ENCODE peak calls at places on chromosomes 1 and 21, in six cellular contexts. V is GM12878, N is K562, E is HL-60, K is H1, X is HepG2. C is an unnamed sample.

GRCh38 chr1:210937846-210938245 is 196.1 kb downstream of the KCNH1 start:
- DNase-seq in V (no peak), N (no peak), K (no peak), E (no peak), X (no peak), C (no peak)

GRCh38 chr1:78055565-78056132 is 9.9 kb downstream of the GIPC2 start:
- DNase-seq in E (no peak), X (no peak), V (no peak), K (no peak), N (no peak), C (no peak)

GRCh38 chr21:42364304-42364865 is 1.9 kb downstream of the TFF1 start:
- DNase-seq in E (no peak), X (no peak), V (no peak), K (no peak), N (no peak), C (no peak)

GRCh38 chr1:55673416-55673815 is 458.3 kb upstream of the USP24 start:
- DNase-seq in X (no peak), V (no peak), K (no peak), N (no peak), E (no peak), C (no peak)

GRCh38 chr1:44030606-44031050 is 634 bp downstream of the SLC6A9 start:
- DNase-seq in X (peak; percentile 34), E (peak; percentile 34), K (no peak), V (no peak), N (peak; percentile 71), C (peak; percentile 88)

GRCh38 chr1:180567664-180568063 is 8.9 kb downstream of the OVAAL start:
- DNase-seq in K (no peak), V (no peak), X (peak; percentile 13), E (no peak), N (no peak), C (no peak)

GRCh38 chr1:96968582-96969378 is 247.2 kb downstream of the PTBP2 start:
- DNase-seq in K (no peak), E (no peak), N (no peak), V (no peak), X (no peak), C (no peak)

GRCh38 chr1:52127181-52128175 is 14.4 kb upstream of the ZFYVE9 start:
- DNase-seq in V (no peak), X (peak; percentile 62), N (no peak), K (no peak), E (no peak), C (peak; percentile 62)

GRCh38 chr1:94863919-94864318 is 43.8 kb downstream of the SLC44A3 start:
- DNase-seq in V (no peak), E (no peak), K (no peak), X (peak; percentile 56), N (no peak), C (no peak)

GRCh38 chr1:47059376-47059775 is 7.7 kb upstream of the CYP4Z1 start:
- DNase-seq in K (no peak), E (no peak), X (no peak), V (no peak), N (no peak), C (no peak)

GRCh38 chr1:87024936-87025537 is 110.6 kb downstream of the HS2ST1 start:
- DNase-seq in N (peak; percentile 29), K (no peak), E (no peak), X (peak; percentile 58), V (no peak), C (peak; percentile 34)

GRCh38 chr1:67863637-67864036 is 30.4 kb upstream of the GNG12 start:
- DNase-seq in X (no peak), V (no peak), E (no peak), N (no peak), K (no peak), C (no peak)

GRCh38 chr1:199102239-199102638 is 463.4 kb downstream of the PTPRC start:
- DNase-seq in V (peak; percentile 34), X (no peak), E (no peak), N (no peak), K (no peak), C (no peak)

GRCh38 chr1:229238674-229239415 is 32.1 kb upstream of the RAB4A start:
- DNase-seq in N (no peak), K (peak; percentile 45), E (no peak), X (no peak), V (no peak), C (no peak)

GRCh38 chr1:224509881-224510280 is 75.3 kb upstream of the WDR26 start:
- DNase-seq in K (no peak), V (no peak), X (no peak), E (peak; percentile 37), N (no peak), C (no peak)

GRCh38 chr1:67404212-67404620 is 26.0 kb downstream of the SERBP1 start:
- DNase-seq in V (no peak), X (no peak), E (no peak), K (no peak), N (no peak), C (no peak)

GRCh38 chr21:14566889-14567288 is 20.8 kb upstream of the SAMSN1 start:
- DNase-seq in K (no peak), V (no peak), X (no peak), E (no peak), N (no peak), C (no peak)

GRCh38 chr1:44405804-44406743 is 1.0 kb downstream of the RNF220 start:
- DNase-seq in V (no peak), X (peak; percentile 10), K (peak; percentile 77), N (no peak), E (no peak), C (peak; percentile 56)

GRCh38 chr1:71033136-71033535 is 14.5 kb downstream of the PTGER3 start:
- DNase-seq in V (no peak), E (no peak), X (no peak), N (no peak), K (no peak), C (no peak)

GRCh38 chr1:224510880-224511645 is 76.5 kb upstream of the WDR26 start:
- DNase-seq in X (no peak), E (no peak), K (no peak), V (no peak), N (no peak), C (no peak)

GRCh38 chr21:32732544-32732943 is 4.7 kb upstream of the SYNJ1 start:
- DNase-seq in E (no peak), V (no peak), X (no peak), K (no peak), N (no peak), C (no peak)

GRCh38 chr1:163168053-163168452 is 34.7 kb downstream of the RGS5 start:
- DNase-seq in V (no peak), E (no peak), X (no peak), K (no peak), N (no peak), C (no peak)

GRCh38 chr1:19153169-19153568 is 56.9 kb downstream of the UBR4 start:
- DNase-seq in E (no peak), X (no peak), N (no peak), K (no peak), V (no peak), C (no peak)

GRCh38 chr1:45452503-45452902 is 38.5 kb downstream of the TESK2 start:
- DNase-seq in V (no peak), E (no peak), K (no peak), N (no peak), X (no peak), C (no peak)

GRCh38 chr1:43314233-43314632 is 13.5 kb downstream of the TIE1 start:
- DNase-seq in E (no peak), N (no peak), K (no peak), V (no peak), X (no peak), C (no peak)

GRCh38 chr1:244796719-244797406 is 38.6 kb upstream of the COX20 start:
- DNase-seq in N (peak; percentile 62), V (no peak), K (peak; percentile 77), E (peak; percentile 20), X (peak; percentile 51), C (peak; percentile 69)

GRCh38 chr1:119279441-119280415 is 88.9 kb upstream of the HAO2 start:
- DNase-seq in K (no peak), V (no peak), X (peak; percentile 29), N (no peak), E (no peak), C (peak; percentile 5)

GRCh38 chr1:47984175-47984789 is 12.9 kb downstream of the TRABD2B start:
- DNase-seq in X (no peak), N (no peak), V (no peak), K (peak; percentile 81), E (no peak), C (no peak)

GRCh38 chr1:214280386-214281029 is 451 bp upstream of the SMYD2 start:
- DNase-seq in E (peak; percentile 10), X (peak; percentile 55), K (peak; percentile 67), N (no peak), V (no peak), C (peak; percentile 52)

GRCh38 chr21:26154776-26155175 is 15.8 kb downstream of the APP start:
- DNase-seq in V (no peak), K (no peak), N (no peak), X (no peak), E (no peak), C (no peak)

GRCh38 chr1:228016653-228017355 is 10.0 kb downstream of the WNT3A start:
- DNase-seq in E (no peak), N (no peak), X (no peak), K (no peak), V (no peak), C (no peak)

DNA sequence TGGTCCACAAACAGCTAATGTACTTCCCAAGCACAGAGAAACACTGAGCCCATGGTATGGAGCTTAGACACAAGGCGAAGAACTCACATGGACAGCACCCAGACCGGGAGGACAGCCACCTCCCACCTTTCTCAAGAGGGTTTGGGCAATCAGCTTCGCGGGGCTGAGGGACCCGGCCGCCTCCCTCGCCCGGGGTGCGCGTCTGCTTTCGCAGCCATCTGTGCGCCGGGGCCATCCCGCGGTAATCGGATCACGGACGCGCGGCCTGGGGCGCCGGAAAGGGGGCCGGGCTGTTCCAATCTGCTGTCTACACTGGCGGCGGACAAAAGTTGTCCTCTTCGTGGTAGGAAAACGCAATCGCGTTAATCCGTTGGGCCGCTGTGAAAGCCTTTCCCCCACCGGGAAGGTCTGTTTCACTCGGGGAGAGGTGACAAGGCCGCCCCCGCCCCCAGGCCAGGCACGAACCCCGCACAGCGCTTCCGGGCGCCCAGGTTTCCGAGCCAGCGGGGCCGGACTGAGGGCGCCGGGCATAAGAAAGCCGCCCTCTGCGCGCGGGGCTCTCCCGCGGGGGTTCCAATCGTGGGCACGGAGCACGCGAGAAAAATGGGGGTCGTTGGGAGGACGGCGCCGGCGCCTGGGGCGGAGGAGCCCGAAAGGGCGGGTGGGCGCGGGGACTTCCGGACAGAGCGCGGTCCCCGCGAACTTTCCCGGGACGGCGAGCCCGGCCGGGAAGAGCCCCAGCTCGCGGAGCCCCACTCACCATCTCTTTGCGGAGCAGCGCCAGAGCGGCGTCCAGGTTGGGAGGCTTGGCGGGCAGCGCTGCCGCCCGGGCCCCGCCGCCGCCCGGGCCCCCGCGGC is 664 bp downstream of the FAM89A start:
- DNase-seq in K (peak; percentile 61), V (no peak), E (no peak), N (peak; percentile 69), X (no peak), C (peak; percentile 83)
- TF ChIP-seq GABPA in K (no peak), V (no peak), E (no peak), N (peak; percentile 74), X (no peak), C (no peak)

GRCh38 chr21:44833663-44834062 is 15.8 kb upstream of the SUMO3 start:
- DNase-seq in X (no peak), V (no peak), K (no peak), E (no peak), N (no peak), C (no peak)
- TF ChIP-seq GABPA in X (no peak), V (no peak), K (no peak), E (no peak), N (no peak), C (no peak)

GRCh38 chr1:114154146-114154962 is 685 bp upstream of the SYT6 start:
- DNase-seq in X (no peak), V (no peak), E (no peak), N (peak; percentile 27), K (peak; percentile 85), C (peak; percentile 66)
- TF ChIP-seq GABPA in X (no peak), V (no peak), E (no peak), N (no peak), K (no peak), C (no peak)

GRCh38 chr1:202835548-202836072 is 24.9 kb downstream of the PCAT6 start:
- DNase-seq in V (no peak), K (no peak), N (no peak), E (no peak), X (no peak), C (peak; percentile 35)
- TF ChIP-seq GABPA in V (no peak), K (no peak), N (no peak), E (no peak), X (no peak), C (no peak)